ENCODE peak calls at places on chromosomes 3 and 15, in six cellular contexts. L, B, N, S, V and T are unnamed samples.

GRCh38 chr3:88807471-88808090 is 299.8 kb upstream of the EPHA3 start:
- DNase-seq in L (no peak), B (peak; percentile 74), N (no peak), S (no peak), V (peak; percentile 63), T (peak; percentile 64)

GRCh38 chr15:88623061-88623460 is 1.9 kb downstream of the AEN start:
- DNase-seq in L (no peak), B (peak; percentile 93), N (no peak), S (no peak), V (no peak), T (peak; percentile 95)

GRCh38 chr15:51195459-51195858 is 100.8 kb upstream of the TNFAIP8L3 start:
- DNase-seq in L (no peak), B (no peak), N (no peak), S (no peak), V (no peak), T (no peak)

GRCh38 chr3:178392553-178392952 is 143.7 kb upstream of the KCNMB2 start:
- DNase-seq in L (no peak), B (peak; percentile 52), N (no peak), S (no peak), V (no peak), T (peak; percentile 18)

GRCh38 chr3:146334151-146334550 is 83.2 kb upstream of the PLSCR4 start:
- DNase-seq in L (no peak), B (peak; percentile 15), N (no peak), S (no peak), V (no peak), T (peak; percentile 48)

GRCh38 chr3:11226042-11226370 is 46.2 kb upstream of the ATG7 start:
- DNase-seq in L (no peak), B (no peak), N (no peak), S (no peak), V (no peak), T (no peak)

GRCh38 chr15:91258436-91258779 is 158.4 kb downstream of the SV2B start:
- DNase-seq in L (peak; percentile 3), B (no peak), N (no peak), S (no peak), V (no peak), T (peak; percentile 9)

GRCh38 chr3:105359098-105359762 is 7.5 kb upstream of the ALCAM start:
- DNase-seq in L (no peak), B (peak; percentile 78), N (no peak), S (no peak), V (no peak), T (peak; percentile 80)

GRCh38 chr3:161264771-161265343 is 43.7 kb downstream of the NMD3 start:
- DNase-seq in L (no peak), B (peak; percentile 43), N (no peak), S (no peak), V (no peak), T (peak; percentile 19)

GRCh38 chr15:66879968-66880367 is 177.9 kb downstream of the SMAD6 start:
- DNase-seq in L (no peak), B (no peak), N (no peak), S (no peak), V (no peak), T (no peak)

GRCh38 chr3:186511702-186512101 is 32.5 kb downstream of the CRYGS start:
- DNase-seq in L (no peak), B (no peak), N (no peak), S (no peak), V (no peak), T (no peak)